ENCODE peak calls at places on chromosomes 11 and 22, in eight cellular contexts. D, J, H, A, T, N, E and O are unnamed samples. For H3K4me1, the result is how much of the 10 kb centered on the place peaks cover.

GRCh38 chr11:10265936-10266335 is 28.1 kb downstream of the SBF2 start:
- DNase-seq in D (no peak), J (no peak), H (no peak), A (no peak), T (no peak), N (no peak), E (no peak), O (no peak)

GRCh38 chr22:22033803-22034468 is 51.3 kb upstream of the TOP3B start:
- DNase-seq in D (no peak), J (no peak), H (no peak), A (no peak), T (no peak), N (no peak), E (no peak), O (no peak)

GRCh38 chr22:43263645-43264514 is 76.9 kb upstream of the TTLL12 start:
- DNase-seq in D (no peak), J (peak), H (no peak), A (peak), T (peak), N (no peak), E (peak), O (peak)

GRCh38 chr22:43446881-43447280 is 35.1 kb downstream of the MPPED1 start:
- DNase-seq in D (no peak), J (no peak), H (no peak), A (no peak), T (no peak), N (no peak), E (no peak), O (no peak)

GRCh38 chr11:31995031-31995430 is 95.8 kb upstream of the RCN1 start:
- DNase-seq in D (no peak), J (no peak), H (no peak), A (no peak), T (no peak), N (no peak), E (no peak), O (no peak)

GRCh38 chr22:43826142-43827093 is 14.3 kb upstream of the EFCAB6 start:
- DNase-seq in D (no peak), J (no peak), H (no peak), A (no peak), T (peak), N (no peak), E (no peak), O (no peak)

GRCh38 chr11:43947003-43947500 is 4.6 kb downstream of the C11orf96 start:
- DNase-seq in D (no peak), J (no peak), H (no peak), A (no peak), T (peak), N (no peak), E (no peak), O (no peak)

GRCh38 chr11:11821899-11822298 is 19.9 kb upstream of the USP47 start:
- DNase-seq in D (no peak), J (no peak), H (no peak), A (no peak), T (no peak), N (no peak), E (no peak), O (no peak)

GRCh38 chr11:127627629-127628462 is 627.3 kb upstream of the KIRREL3 start:
- DNase-seq in D (no peak), J (no peak), H (no peak), A (peak), T (peak), N (peak), E (no peak), O (peak)

GRCh38 chr22:47795477-47796127 is 1033.2 kb downstream of the TBC1D22A start:
- DNase-seq in D (no peak), J (no peak), H (no peak), A (no peak), T (peak), N (no peak), E (no peak), O (no peak)

GRCh38 chr11:36280531-36280930 is 8.7 kb downstream of the COMMD9 start:
- DNase-seq in D (no peak), J (no peak), H (no peak), A (peak), T (no peak), N (no peak), E (no peak), O (no peak)

GRCh38 chr11:64670975-64671374 is 52.0 kb downstream of the NRXN2 start:
- DNase-seq in D (no peak), J (no peak), H (no peak), A (peak), T (no peak), N (no peak), E (no peak), O (no peak)

GRCh38 chr22:39244496-39245129 is at the start of gene PDGFB:
- DNase-seq in D (no peak), J (no peak), H (no peak), A (peak), T (no peak), N (no peak), E (peak), O (no peak)

GRCh38 chr22:46050451-46050845 is 73.5 kb upstream of the WNT7B start:
- DNase-seq in D (no peak), J (no peak), H (no peak), A (no peak), T (peak), N (no peak), E (no peak), O (peak)

GRCh38 chr22:26362471-26362870 is 66.6 kb upstream of the ASPHD2 start:
- DNase-seq in D (no peak), J (no peak), H (no peak), A (no peak), T (no peak), N (no peak), E (no peak), O (no peak)

GRCh38 chr22:38490915-38491314 is 15.2 kb downstream of the DDX17 start:
- DNase-seq in D (no peak), J (no peak), H (no peak), A (peak), T (peak), N (no peak), E (peak), O (peak)

GRCh38 chr11:68912254-68912653 is 8.6 kb downstream of the IGHMBP2 start:
- DNase-seq in D (no peak), J (no peak), H (no peak), A (no peak), T (no peak), N (no peak), E (no peak), O (no peak)

GRCh38 chr11:113324250-113324649 is 9.9 kb downstream of the TTC12 start:
- DNase-seq in D (no peak), J (no peak), H (no peak), A (no peak), T (no peak), N (no peak), E (no peak), O (no peak)

GRCh38 chr22:37082251-37082650 is 27.3 kb downstream of the TMPRSS6 start:
- DNase-seq in D (no peak), J (no peak), H (no peak), A (no peak), T (no peak), N (no peak), E (no peak), O (no peak)

GRCh38 chr11:44011797-44012196 is 36.0 kb upstream of the ACCSL start:
- DNase-seq in D (no peak), J (no peak), H (no peak), A (peak), T (peak), N (no peak), E (no peak), O (no peak)

GRCh38 chr11:12677131-12677530 is 2.9 kb downstream of the TEAD1 start:
- DNase-seq in D (no peak), J (no peak), H (no peak), A (no peak), T (no peak), N (no peak), E (no peak), O (no peak)

GRCh38 chr11:74683941-74684481 is 47.2 kb downstream of the CHRDL2 start:
- DNase-seq in D (no peak), J (peak), H (no peak), A (no peak), T (no peak), N (no peak), E (no peak), O (no peak)

GRCh38 chr11:3824714-3825472 is 15.9 kb downstream of the RHOG start:
- DNase-seq in D (peak), J (peak), H (no peak), A (peak), T (peak), N (no peak), E (peak), O (peak)

GRCh38 chr11:124745835-124746620 is 6.0 kb downstream of the VSIG2 start:
- DNase-seq in D (no peak), J (no peak), H (no peak), A (peak), T (no peak), N (no peak), E (no peak), O (peak)

GRCh38 chr22:21761994-21762680 is 26.5 kb upstream of the YPEL1 start:
- DNase-seq in D (no peak), J (no peak), H (no peak), A (no peak), T (no peak), N (no peak), E (no peak), O (no peak)

GRCh38 chr22:20867179-20868099 is 8.6 kb downstream of the SNAP29 start:
- DNase-seq in D (no peak), J (no peak), H (peak), A (peak), T (peak), N (peak), E (peak), O (peak)

GRCh38 chr22:22930571-22931556 is 43.2 kb downstream of the IGLL5 start:
- DNase-seq in D (no peak), J (no peak), H (no peak), A (no peak), T (no peak), N (no peak), E (no peak), O (no peak)

GRCh38 chr11:14342906-14343305 is 16.1 kb downstream of the RRAS2 start:
- DNase-seq in D (no peak), J (no peak), H (no peak), A (no peak), T (no peak), N (no peak), E (no peak), O (no peak)

GRCh38 chr22:47171441-47172221 is 409.2 kb downstream of the TBC1D22A start:
- DNase-seq in D (no peak), J (peak), H (no peak), A (no peak), T (peak), N (no peak), E (peak), O (no peak)

DNA sequence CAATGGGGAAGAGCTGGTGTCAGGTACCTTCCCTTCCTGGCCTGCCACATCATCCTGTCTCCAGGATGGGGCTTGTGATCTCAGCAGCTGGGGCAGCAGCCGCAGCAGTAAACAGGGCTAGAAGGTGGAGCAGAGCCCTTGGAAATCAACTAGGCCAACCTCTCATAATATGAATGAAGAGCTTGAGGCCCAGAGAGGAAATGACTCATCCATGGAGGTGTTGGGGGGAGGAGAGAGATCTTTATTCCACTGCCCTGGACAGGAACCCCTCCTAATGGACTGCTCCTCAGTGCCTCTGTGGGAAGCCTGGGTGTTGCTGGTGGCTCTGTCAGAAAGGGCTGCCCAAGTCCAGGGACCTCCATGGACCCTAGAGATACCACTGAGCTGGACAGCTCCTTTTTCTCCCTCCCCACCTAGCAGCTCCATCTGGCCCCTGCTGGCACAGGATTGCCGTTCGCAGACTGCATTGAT is 111.8 kb downstream of the OSBP2 start:
- DNase-seq in D (no peak), J (no peak), H (no peak), A (no peak), T (no peak), N (no peak), E (no peak), O (no peak)
- H3K4me3 ChIP-seq in D (no peak), J (no peak), H (no peak), A (no peak), T (no peak), N (no peak), E (no peak), O (no peak)

DNA sequence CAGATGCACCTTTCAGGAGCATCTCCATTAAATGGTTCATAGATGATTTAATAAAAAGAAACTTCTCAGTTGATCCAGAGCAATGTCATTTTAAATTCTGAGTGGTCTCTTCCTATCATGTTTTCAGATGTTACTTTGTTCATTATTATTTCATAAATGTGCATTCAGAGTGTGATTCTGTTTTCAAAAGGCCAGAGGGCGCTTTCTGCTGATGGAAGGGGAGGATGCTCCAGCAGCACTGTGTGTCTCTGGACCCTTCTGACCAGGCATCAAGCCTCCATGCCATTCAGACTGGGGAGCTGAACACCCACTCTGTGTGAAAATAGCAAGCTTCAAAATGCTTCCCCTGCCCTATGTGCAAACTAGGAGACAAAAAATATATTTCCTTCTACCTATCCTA is 23.9 kb upstream of the CRTAM start:
- DNase-seq in D (no peak), J (no peak), H (no peak), A (no peak), T (no peak), N (no peak), E (no peak), O (no peak)
- TF ChIP-seq CTCF in D (peak), J (peak), H (no peak), A (no peak), T (no peak), N (no peak), E (no peak), O (no peak)

DNA sequence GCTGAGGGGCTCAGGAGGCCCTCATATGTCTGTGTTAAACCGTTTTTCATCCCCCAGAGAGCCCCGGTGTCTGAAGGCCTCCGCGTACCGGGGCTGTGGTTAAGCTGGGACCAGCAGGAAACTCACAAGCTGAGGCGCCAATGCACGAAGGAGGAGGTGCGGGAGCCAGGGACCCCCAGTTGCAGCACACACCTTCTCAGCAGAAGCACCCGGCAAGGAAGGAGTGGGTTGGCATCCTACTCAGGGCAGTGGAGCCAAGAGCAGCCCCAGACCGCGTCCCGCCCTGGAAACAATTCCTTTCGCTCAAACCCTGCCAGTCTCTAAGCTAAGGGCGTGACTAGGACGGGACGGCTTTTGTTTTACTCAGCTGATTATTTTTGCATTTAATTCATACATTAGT is 726.9 kb downstream of the BRD1 start:
- DNase-seq in D (no peak), J (no peak), H (no peak), A (no peak), T (no peak), N (no peak), E (no peak), O (no peak)
- H3K4me1 ChIP-seq in D (under half), J (under half), H (under half), A (under half), T (under half), N (under half), E (under half), O (under half)

GRCh38 chr11:61008971-61009370 is 37.5 kb downstream of the CD6 start:
- DNase-seq in D (no peak), J (no peak), H (no peak), A (no peak), T (no peak), N (no peak), E (no peak), O (no peak)

GRCh38 chr11:61009392-61010275 is 38.2 kb downstream of the CD6 start:
- DNase-seq in D (no peak), J (no peak), H (no peak), A (no peak), T (no peak), N (no peak), E (no peak), O (no peak)

GRCh38 chr11:61007971-61008896 is 36.8 kb downstream of the CD6 start:
- DNase-seq in D (peak), J (no peak), H (no peak), A (peak), T (no peak), N (no peak), E (no peak), O (no peak)

GRCh38 chr11:61004841-61005240 is 33.4 kb downstream of the CD6 start:
- DNase-seq in D (no peak), J (no peak), H (no peak), A (no peak), T (no peak), N (no peak), E (no peak), O (no peak)

GRCh38 chr11:61007383-61007970 is 36.0 kb downstream of the CD6 start:
- DNase-seq in D (no peak), J (no peak), H (no peak), A (peak), T (no peak), N (no peak), E (peak), O (peak)
- H3K4me3 ChIP-seq in D (peak), J (peak), H (peak), A (peak), T (peak), N (peak), E (no peak), O (no peak)

GRCh38 chr11:134332189-134332631 is 422 bp downstream of the GLB1L2 start:
- DNase-seq in D (no peak), J (no peak), H (no peak), A (peak), T (no peak), N (no peak), E (no peak), O (no peak)
- TF ChIP-seq CTCF in D (peak), J (no peak), H (no peak), A (no peak), T (no peak), N (no peak), E (no peak), O (no peak)

DNA sequence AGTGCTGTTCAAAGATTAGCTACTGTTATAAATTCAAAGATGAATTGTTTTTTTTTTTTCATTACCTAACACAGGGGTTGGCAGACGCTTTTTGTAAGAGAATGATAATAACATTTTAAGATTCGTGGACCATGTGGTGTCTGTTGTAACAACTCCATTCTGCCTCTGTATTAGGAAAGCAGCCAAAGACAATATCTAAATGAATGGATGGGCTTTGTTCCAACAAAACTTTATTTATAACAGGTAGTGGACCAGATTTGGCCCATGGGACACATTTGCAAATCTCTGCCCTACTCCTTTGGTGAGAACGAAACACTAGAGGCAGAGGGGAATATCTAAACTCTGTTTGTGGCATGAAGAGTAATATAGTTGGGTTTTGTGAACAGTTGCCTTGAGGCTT is 83.6 kb upstream of the BLID start:
- DNase-seq in D (no peak), J (no peak), H (no peak), A (no peak), T (no peak), N (no peak), E (no peak), O (no peak)
- H3K4me1 ChIP-seq in D (under half), J (under half), H (half or more), A (under half), T (under half), N (under half), E (under half), O (under half)

GRCh38 chr11:125968363-125968762 is 22.5 kb downstream of the VSIG10L2 start:
- DNase-seq in D (no peak), J (no peak), H (no peak), A (no peak), T (no peak), N (no peak), E (no peak), O (no peak)

GRCh38 chr11:125971618-125972017 is 25.8 kb downstream of the VSIG10L2 start:
- DNase-seq in D (no peak), J (no peak), H (no peak), A (no peak), T (no peak), N (no peak), E (no peak), O (no peak)

DNA sequence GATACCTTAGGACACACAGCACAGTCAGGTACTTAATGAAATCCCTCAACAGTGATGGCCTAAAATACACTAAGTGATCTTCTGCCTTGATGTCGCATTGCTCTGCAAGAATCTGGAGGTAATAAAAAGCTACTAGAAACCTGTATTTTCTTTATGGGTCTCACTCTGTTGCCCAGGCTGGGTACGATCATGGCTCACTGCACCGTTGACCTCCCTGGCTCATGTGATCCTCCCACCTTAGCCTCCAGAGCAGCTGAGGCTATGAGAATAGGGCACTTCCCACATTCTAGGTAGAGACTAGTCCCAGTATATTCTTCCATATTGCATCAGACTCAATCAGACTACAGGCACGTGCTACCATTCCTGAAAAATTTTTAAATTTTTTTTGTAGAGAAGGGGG is 21.7 kb downstream of the VSIG10L2 start:
- DNase-seq in D (no peak), J (no peak), H (no peak), A (no peak), T (no peak), N (no peak), E (no peak), O (no peak)
- H3K4me3 ChIP-seq in D (no peak), J (no peak), H (no peak), A (no peak), T (no peak), N (no peak), E (no peak), O (no peak)